ENCODE peak calls at places on chromosomes 13 and 19, in six cellular contexts. M, T, X, U, O and G are unnamed samples.

GRCh38 chr19:55141696-55142095 is 7.3 kb downstream of the TNNT1 start:
- DNase-seq in X (no peak), T (no peak), U (no peak), O (no peak), M (no peak), G (no peak)

GRCh38 chr13:34967851-34968562 is 25.9 kb downstream of the NBEA start:
- DNase-seq in O (peak; percentile 62), U (no peak), M (no peak), T (no peak), X (peak; percentile 71), G (no peak)

GRCh38 chr13:80516818-80517348 is 176.0 kb upstream of the SPRY2 start:
- DNase-seq in U (no peak), X (no peak), T (no peak), M (no peak), O (no peak), G (no peak)

GRCh38 chr19:29516358-29516725 is 9.5 kb upstream of the VSTM2B start:
- DNase-seq in T (no peak), U (no peak), O (no peak), X (no peak), M (no peak), G (no peak)

GRCh38 chr13:50197705-50198104 is 182.5 kb downstream of the KCNRG start:
- DNase-seq in M (no peak), O (no peak), X (peak; percentile 38), T (no peak), U (no peak), G (no peak)

GRCh38 chr19:32909257-32909656 is 39.7 kb upstream of the SLC7A9 start:
- DNase-seq in O (no peak), U (no peak), M (no peak), X (no peak), T (no peak), G (no peak)

GRCh38 chr13:106535552-106536243 is at the start of gene EFNB2:
- DNase-seq in X (peak; percentile 93), U (peak; percentile 84), T (peak; percentile 69), O (peak; percentile 96), M (no peak), G (no peak)

GRCh38 chr19:38684078-38684861 is 36.8 kb downstream of the ACTN4 start:
- DNase-seq in X (peak; percentile 89), M (peak; percentile 55), T (no peak), O (peak; percentile 98), U (no peak), G (no peak)

GRCh38 chr13:25881946-25882574 is 169.8 kb downstream of the SHISA2 start:
- DNase-seq in T (no peak), X (peak; percentile 90), U (no peak), O (no peak), M (no peak), G (peak; percentile 70)

GRCh38 chr13:50566646-50567045 is 276.8 kb downstream of the DLEU7 start:
- DNase-seq in T (no peak), X (no peak), M (no peak), O (no peak), U (no peak), G (no peak)

GRCh38 chr19:41638624-41639023 is 11.8 kb upstream of the CEACAM4 start:
- DNase-seq in O (no peak), M (no peak), T (no peak), U (no peak), X (no peak), G (peak; percentile 14)

GRCh38 chr13:110448230-110448629 is 113.3 kb downstream of the RAB20 start:
- DNase-seq in T (no peak), O (peak; percentile 81), M (no peak), U (no peak), X (peak; percentile 93), G (no peak)

GRCh38 chr19:2455481-2456300 is 1.1 kb downstream of the LMNB2 start:
- DNase-seq in O (peak; percentile 27), X (no peak), M (no peak), T (no peak), U (no peak), G (no peak)

GRCh38 chr13:109012115-109012514 is 382.7 kb downstream of the MYO16 start:
- DNase-seq in M (no peak), T (no peak), O (no peak), X (no peak), U (no peak), G (no peak)

GRCh38 chr13:89267734-89268133 is 1596.6 kb downstream of the SLITRK5 start:
- DNase-seq in T (no peak), M (no peak), X (peak; percentile 46), O (peak; percentile 61), U (no peak), G (no peak)

GRCh38 chr19:18764591-18765051 is 26.5 kb downstream of the COMP start:
- DNase-seq in X (peak; percentile 37), O (no peak), T (no peak), M (no peak), U (no peak), G (no peak)

GRCh38 chr19:4457654-4458406 is at the start of gene UBXN6:
- DNase-seq in X (peak; percentile 99), T (peak; percentile 97), O (peak; percentile 96), M (peak; percentile 97), U (peak; percentile 96), G (peak; percentile 89)

GRCh38 chr13:34931572-34931971 is 10.5 kb upstream of the NBEA start:
- DNase-seq in U (no peak), M (no peak), T (no peak), O (peak; percentile 36), X (peak; percentile 17), G (no peak)

GRCh38 chr13:110421696-110422395 is 114.8 kb downstream of the COL4A2 start:
- DNase-seq in O (no peak), T (no peak), M (no peak), U (no peak), X (peak; percentile 98), G (peak; percentile 30)

GRCh38 chr13:25881136-25881926 is 170.5 kb downstream of the SHISA2 start:
- DNase-seq in M (no peak), X (peak; percentile 77), U (no peak), T (no peak), O (no peak), G (no peak)

GRCh38 chr13:44267966-44268365 is 105.7 kb upstream of the SERP2 start:
- DNase-seq in M (no peak), O (peak; percentile 46), U (no peak), X (peak; percentile 96), T (no peak), G (no peak)

GRCh38 chr19:31610036-31610435 is 260.8 kb upstream of the TSHZ3 start:
- DNase-seq in M (no peak), X (no peak), T (no peak), U (no peak), O (no peak), G (no peak)

GRCh38 chr19:13210941-13211340 is 60.7 kb downstream of the IER2 start:
- DNase-seq in M (no peak), U (no peak), O (no peak), T (no peak), X (no peak), G (no peak)

GRCh38 chr19:11261902-11262839 is at the start of gene DOCK6:
- DNase-seq in X (no peak), T (no peak), U (no peak), M (no peak), O (no peak), G (no peak)

GRCh38 chr19:44635581-44636438 is 7.9 kb upstream of the PVR start:
- DNase-seq in M (no peak), U (no peak), O (no peak), X (peak; percentile 66), T (no peak), G (no peak)

GRCh38 chr19:55070755-55071502 is 4.7 kb upstream of the EPS8L1 start:
- DNase-seq in O (peak; percentile 88), M (no peak), T (no peak), U (no peak), X (peak; percentile 77), G (no peak)

GRCh38 chr19:38667552-38668205 is 20.2 kb downstream of the ACTN4 start:
- DNase-seq in M (no peak), O (no peak), U (no peak), T (no peak), X (peak; percentile 89), G (no peak)

GRCh38 chr13:18232994-18233782 is 948.4 kb downstream of the TUBA3C start:
- DNase-seq in X (no peak), T (no peak), O (no peak), M (no peak), U (no peak), G (no peak)

GRCh38 chr19:56764296-56764695 is 76.2 kb downstream of the PEG3 start:
- DNase-seq in U (no peak), X (no peak), M (no peak), O (no peak), T (no peak), G (no peak)

GRCh38 chr19:29514525-29515232 is 11.1 kb upstream of the VSTM2B start:
- DNase-seq in U (no peak), X (no peak), M (no peak), O (no peak), T (no peak), G (no peak)

GRCh38 chr13:66940113-66940512 is 290.0 kb downstream of the PCDH9 start:
- DNase-seq in T (no peak), X (peak; percentile 24), U (no peak), M (no peak), O (peak; percentile 64), G (no peak)

GRCh38 chr19:30204721-30205120 is 167.5 kb upstream of the ZNF536 start:
- DNase-seq in T (no peak), M (no peak), O (no peak), X (no peak), U (no peak), G (no peak)

GRCh38 chr19:14113762-14114414 is 3.7 kb downstream of the PRKACA start:
- DNase-seq in U (no peak), X (no peak), M (no peak), O (no peak), T (no peak), G (no peak)

GRCh38 chr19:16915135-16915534 is 26.3 kb downstream of the F2RL3 start:
- DNase-seq in M (no peak), X (no peak), U (no peak), T (no peak), O (no peak), G (no peak)
- H3K27ac ChIP-seq in M (no peak overlapping the region), X (no peak overlapping the region), U (no peak overlapping the region), T (no peak overlapping the region), O (no peak overlapping the region), G (no peak overlapping the region)

GRCh38 chr13:99962242-99962641 is 9.3 kb downstream of the ZIC5 start:
- DNase-seq in X (no peak), O (no peak), M (no peak), T (no peak), U (no peak), G (no peak)
- H3K27ac ChIP-seq in X (no peak overlapping the region), O (no peak overlapping the region), M (no peak overlapping the region), T (no peak overlapping the region), U (no peak overlapping the region), G (peak overlapping the region; percentile 46)

GRCh38 chr13:48489666-48490065 is 43.2 kb downstream of the RCBTB2 start:
- DNase-seq in T (no peak), X (no peak), M (no peak), O (no peak), U (no peak), G (no peak)
- H3K27ac ChIP-seq in T (no peak overlapping the region), X (no peak overlapping the region), M (no peak overlapping the region), O (no peak overlapping the region), U (no peak overlapping the region), G (no peak overlapping the region)

DNA sequence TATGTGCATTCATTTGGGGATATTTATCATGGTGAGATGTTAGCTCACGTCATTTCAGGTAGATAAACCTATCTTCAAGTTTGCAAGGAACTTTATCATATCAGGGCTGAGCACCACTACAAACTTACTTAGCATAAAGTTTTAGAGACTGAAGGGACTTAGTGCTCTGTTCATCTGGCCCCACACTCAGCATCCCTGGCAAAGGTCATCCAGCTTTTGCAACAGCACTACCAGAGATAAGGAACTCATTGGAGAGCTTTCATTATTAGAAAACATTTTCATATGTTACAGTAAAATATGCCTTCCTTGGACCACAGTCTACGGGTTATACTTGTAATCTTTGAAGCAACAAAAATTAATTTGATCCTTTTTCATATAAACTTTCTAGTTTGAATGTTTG is 263.4 kb downstream of the POU4F1 start:
- DNase-seq in M (no peak), T (no peak), X (no peak), O (no peak), U (no peak), G (no peak)
- H3K27ac ChIP-seq in M (no peak overlapping the region), T (no peak overlapping the region), X (no peak overlapping the region), O (no peak overlapping the region), U (no peak overlapping the region), G (no peak overlapping the region)